ENCODE peak calls at places on chromosomes 13 and 19, in ten cellular contexts. H is fibroblast of the aortic adventitia, Y is omental fat pad, T is left lung, I is nephron progenitor cell, W is heart left ventricle, U is foreskin fibroblast, J is endodermal cell, S is progenitor cell of endocrine pancreas, D is breast epithelium. L is an unnamed sample.

GRCh38 chr13:111184685-111185401 is 69.7 kb downstream of the ARHGEF7 start:
- DNase-seq in H (peak; percentile 33), Y (no peak), T (no peak), I (no peak), W (peak; percentile 70), U (no peak), J (no peak), S (no peak), D (no peak), L (no peak)

GRCh38 chr19:3403489-3404323 is 37.3 kb downstream of the NFIC start:
- DNase-seq in H (peak; percentile 98), Y (peak; percentile 66), T (peak; percentile 88), I (no peak), W (peak; percentile 95), U (peak; percentile 98), J (peak; percentile 70), S (no peak), D (peak; percentile 88), L (peak; percentile 78)

GRCh38 chr13:46235259-46235658 is 23.5 kb downstream of the LRRC63 start:
- DNase-seq in H (no peak), Y (no peak), T (no peak), I (no peak), W (no peak), U (no peak), J (no peak), S (no peak), D (no peak), L (no peak)

GRCh38 chr13:33228645-33229445 is 56.7 kb downstream of the STARD13 start:
- DNase-seq in H (peak; percentile 74), Y (no peak), T (no peak), I (no peak), W (no peak), U (peak; percentile 77), J (peak; percentile 58), S (no peak), D (no peak), L (no peak)

GRCh38 chr13:52788011-52788410 is 48.4 kb upstream of the CNMD start:
- DNase-seq in H (no peak), Y (no peak), T (no peak), I (no peak), W (no peak), U (no peak), J (no peak), S (no peak), D (no peak), L (no peak)

GRCh38 chr19:35288843-35289355 is 3.1 kb upstream of the MAG start:
- DNase-seq in H (no peak), Y (no peak), T (no peak), I (no peak), W (no peak), U (no peak), J (no peak), S (no peak), D (no peak), L (no peak)

GRCh38 chr13:41222259-41222852 is 28.0 kb upstream of the KBTBD7 start:
- DNase-seq in H (peak; percentile 71), Y (no peak), T (no peak), I (peak; percentile 46), W (peak; percentile 19), U (peak; percentile 29), J (peak; percentile 88), S (peak; percentile 37), D (no peak), L (peak; percentile 42)

GRCh38 chr13:23695711-23696512 is 125.7 kb downstream of the TNFRSF19 start:
- DNase-seq in H (no peak), Y (no peak), T (peak; percentile 90), I (no peak), W (peak; percentile 35), U (no peak), J (peak; percentile 69), S (no peak), D (no peak), L (no peak)

GRCh38 chr13:50518791-50519201 is 324.7 kb downstream of the DLEU7 start:
- DNase-seq in H (no peak), Y (no peak), T (no peak), I (no peak), W (no peak), U (no peak), J (no peak), S (no peak), D (no peak), L (no peak)

GRCh38 chr13:42041017-42041683 is 7.3 kb upstream of the DGKH start:
- DNase-seq in H (peak; percentile 54), Y (no peak), T (peak; percentile 86), I (peak; percentile 58), W (peak; percentile 66), U (no peak), J (peak; percentile 81), S (peak; percentile 30), D (peak; percentile 36), L (no peak)

GRCh38 chr19:927707-928401 is 2.0 kb downstream of the ARID3A start:
- DNase-seq in H (no peak), Y (no peak), T (no peak), I (peak; percentile 36), W (no peak), U (no peak), J (peak; percentile 72), S (no peak), D (no peak), L (no peak)

GRCh38 chr13:99086149-99086868 is 108.4 kb upstream of the DOCK9 start:
- DNase-seq in H (peak; percentile 39), Y (no peak), T (peak; percentile 90), I (peak; percentile 70), W (peak; percentile 53), U (peak; percentile 61), J (peak; percentile 82), S (peak; percentile 55), D (no peak), L (no peak)

GRCh38 chr19:12224676-12225075 is 61.8 kb downstream of the ZNF136 start:
- DNase-seq in H (no peak), Y (no peak), T (no peak), I (no peak), W (no peak), U (no peak), J (no peak), S (no peak), D (no peak), L (no peak)

GRCh38 chr19:51971624-51972023 is 15.0 kb downstream of the ZNF350 start:
- DNase-seq in H (peak; percentile 22), Y (no peak), T (no peak), I (peak; percentile 18), W (no peak), U (no peak), J (no peak), S (no peak), D (no peak), L (no peak)

GRCh38 chr19:11198175-11198534 is 810 bp upstream of the KANK2 start:
- DNase-seq in H (no peak), Y (no peak), T (no peak), I (no peak), W (no peak), U (no peak), J (no peak), S (no peak), D (no peak), L (no peak)
- TF ChIP-seq CTCF in H (no peak), Y (no peak), T (no peak), I (no peak), W (no peak), U (no peak), J (no peak), S (no peak), D (no peak), L (no peak)

GRCh38 chr19:2352121-2352520 is 7.9 kb upstream of the TMPRSS9 start:
- DNase-seq in H (no peak), Y (no peak), T (no peak), I (no peak), W (no peak), U (no peak), J (no peak), S (no peak), D (no peak), L (no peak)

GRCh38 chr19:2355168-2356035 is 4.7 kb upstream of the TMPRSS9 start:
- DNase-seq in H (no peak), Y (no peak), T (no peak), I (no peak), W (no peak), U (peak; percentile 51), J (peak; percentile 31), S (no peak), D (no peak), L (no peak)

GRCh38 chr19:2354670-2355069 is 5.4 kb upstream of the TMPRSS9 start:
- DNase-seq in H (no peak), Y (no peak), T (no peak), I (no peak), W (no peak), U (no peak), J (no peak), S (no peak), D (no peak), L (no peak)

GRCh38 chr19:2353159-2353894 is 6.7 kb upstream of the TMPRSS9 start:
- DNase-seq in H (no peak), Y (no peak), T (peak; percentile 75), I (peak; percentile 48), W (no peak), U (no peak), J (no peak), S (no peak), D (no peak), L (no peak)

GRCh38 chr19:2353895-2354592 is 6.0 kb upstream of the TMPRSS9 start:
- DNase-seq in H (no peak), Y (no peak), T (peak; percentile 71), I (no peak), W (no peak), U (no peak), J (peak; percentile 43), S (no peak), D (no peak), L (no peak)
- TF ChIP-seq CTCF in H (no peak), Y (no peak), T (no peak), I (no peak), W (no peak), U (no peak), J (no peak), S (no peak), D (no peak), L (no peak)

GRCh38 chr13:30017880-30018279 is 167.5 kb upstream of the UBL3 start:
- DNase-seq in H (no peak), Y (no peak), T (no peak), I (no peak), W (no peak), U (no peak), J (peak; percentile 85), S (no peak), D (no peak), L (no peak)
- TF ChIP-seq CTCF in H (no peak), Y (no peak), T (no peak), I (no peak), W (no peak), U (no peak), J (peak; percentile 73), S (peak; percentile 24), D (no peak), L (no peak)

DNA sequence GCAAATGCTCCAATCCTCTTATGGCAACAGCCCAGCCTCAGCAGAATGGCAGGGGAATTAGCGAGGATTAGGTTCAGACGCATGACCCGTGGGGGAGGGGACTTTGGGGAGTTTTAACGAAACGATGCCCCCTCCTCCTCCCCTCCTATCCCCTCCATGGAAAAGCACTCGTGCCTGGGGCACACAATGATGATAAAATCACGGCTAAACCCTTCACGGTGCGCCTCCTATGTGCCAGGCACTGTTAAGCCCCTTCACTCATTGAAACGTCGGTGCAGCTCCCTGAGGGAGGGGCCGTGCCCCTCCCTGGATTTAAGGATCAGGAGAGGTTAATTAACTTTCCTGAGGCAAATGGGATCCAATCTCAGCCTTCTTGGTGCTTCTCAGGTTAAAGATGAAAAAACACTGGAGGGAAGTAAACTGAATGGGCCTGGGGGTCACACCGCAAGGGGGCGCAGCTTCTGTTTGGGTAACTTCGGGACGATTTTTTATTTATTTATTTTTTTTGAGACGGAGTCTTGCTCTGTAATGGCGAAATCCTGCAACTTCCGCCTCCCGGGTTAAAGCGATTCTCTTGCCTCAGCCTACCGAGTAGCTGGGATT is 10.1 kb upstream of the TPRX2 start:
- DNase-seq in H (no peak), Y (no peak), T (no peak), I (peak; percentile 67), W (no peak), U (no peak), J (peak; percentile 94), S (no peak), D (no peak), L (no peak)
- TF ChIP-seq CTCF in H (peak; percentile 19), Y (no peak), T (peak; percentile 20), I (peak; percentile 69), W (peak; percentile 31), U (peak; percentile 38), J (peak; percentile 96), S (peak; percentile 69), D (no peak), L (peak; percentile 66)